ENCODE peak calls at places on chromosomes 6 and 20, in four cellular contexts. A is left lung, P is GM12865, T is choroid plexus epithelial cell. O is an unnamed sample.

GRCh38 chr6:134821914-134822862 is 127.7 kb downstream of the ALDH8A1 start:
- DNase-seq in P (no peak), A (no peak), T (peak; percentile 62), O (no peak)

GRCh38 chr6:53410508-53411258 is 61.9 kb upstream of the ELOVL5 start:
- DNase-seq in P (peak; percentile 66), T (peak; percentile 69), A (peak; percentile 74), O (peak; percentile 51)

GRCh38 chr20:35992713-35993335 is 24.4 kb downstream of the CNBD2 start:
- DNase-seq in T (peak; percentile 77), A (no peak), P (peak; percentile 69), O (peak; percentile 69)

GRCh38 chr20:3788685-3789155 is 2.2 kb upstream of the CENPB start:
- DNase-seq in P (no peak), A (no peak), T (no peak), O (no peak)

GRCh38 chr20:36578642-36579041 is 5.2 kb downstream of the TGIF2 start:
- DNase-seq in P (no peak), T (no peak), A (no peak), O (no peak)

GRCh38 chr6:161104966-161105365 is 113.4 kb downstream of the MAP3K4 start:
- DNase-seq in T (peak; percentile 57), P (no peak), A (no peak), O (peak; percentile 23)

GRCh38 chr20:38885357-38885756 is 40.9 kb upstream of the FAM83D start:
- DNase-seq in P (no peak), A (no peak), T (no peak), O (no peak)

GRCh38 chr20:58712116-58712822 is 19.7 kb downstream of the NPEPL1 start:
- DNase-seq in P (no peak), T (no peak), A (peak; percentile 67), O (no peak)

GRCh38 chr6:43807228-43808061 is 37.4 kb downstream of the VEGFA start:
- DNase-seq in T (no peak), A (no peak), P (no peak), O (peak; percentile 12)

GRCh38 chr6:139679516-139680179 is 305.2 kb upstream of the CITED2 start:
- DNase-seq in T (peak; percentile 84), A (no peak), P (no peak), O (peak; percentile 85)

GRCh38 chr20:32153156-32153665 is 43.7 kb downstream of the TM9SF4 start:
- DNase-seq in P (no peak), T (no peak), A (no peak), O (no peak)

GRCh38 chr6:73290435-73290834 is 27.4 kb upstream of the KHDC1 start:
- DNase-seq in P (no peak), A (no peak), T (no peak), O (peak; percentile 44)

GRCh38 chr6:17846762-17847161 is 140.0 kb upstream of the NUP153 start:
- DNase-seq in A (no peak), P (no peak), T (no peak), O (no peak)

GRCh38 chr20:56187791-56188190 is 60.7 kb upstream of the MC3R start:
- DNase-seq in A (no peak), T (no peak), P (no peak), O (no peak)

GRCh38 chr20:21513881-21514540 is at the start of gene NKX2-2:
- DNase-seq in A (peak; percentile 57), T (no peak), P (no peak), O (no peak)

GRCh38 chr6:18386302-18386976 is 711 bp upstream of the RNF144B start:
- DNase-seq in A (no peak), P (no peak), T (peak; percentile 23), O (peak; percentile 53)

GRCh38 chr20:35506872-35507638 is 22.4 kb downstream of the C20orf173 start:
- DNase-seq in T (peak; percentile 26), A (no peak), P (peak; percentile 11), O (no peak)

GRCh38 chr20:3213226-3213625 is 3.9 kb downstream of the ITPA start:
- DNase-seq in A (no peak), P (no peak), T (no peak), O (no peak)

GRCh38 chr6:130760006-130760405 is 67.2 kb upstream of the SMLR1 start:
- DNase-seq in P (peak; percentile 11), A (no peak), T (peak; percentile 71), O (peak; percentile 59)

GRCh38 chr6:151658091-151658490 is 149.4 kb upstream of the ESR1 start:
- DNase-seq in T (no peak), A (no peak), P (no peak), O (no peak)

GRCh38 chr20:34581341-34582189 is 23.0 kb downstream of the MAP1LC3A start:
- DNase-seq in A (no peak), T (peak; percentile 67), P (peak; percentile 67), O (peak; percentile 85)

GRCh38 chr20:40497781-40498691 is 191.0 kb downstream of the MAFB start:
- DNase-seq in A (peak; percentile 86), P (peak; percentile 5), T (no peak), O (peak; percentile 56)

GRCh38 chr20:38748863-38749153 is 548 bp downstream of the ACTR5 start:
- DNase-seq in P (peak; percentile 60), T (no peak), A (no peak), O (no peak)

GRCh38 chr6:99789767-99790166 is 183.1 kb downstream of the PRDM13 start:
- DNase-seq in T (no peak), A (no peak), P (peak; percentile 11), O (no peak)

GRCh38 chr6:99790679-99791078 is 184.0 kb downstream of the PRDM13 start:
- DNase-seq in T (peak; percentile 18), P (no peak), A (no peak), O (no peak)
- TF ChIP-seq CTCF in T (no peak), P (peak; percentile 2), A (no peak), O (peak; percentile 14)

GRCh38 chr6:42405025-42405424 is 46.7 kb downstream of the TRERF1 start:
- DNase-seq in A (no peak), T (peak; percentile 37), P (no peak), O (peak; percentile 60)

GRCh38 chr6:42406296-42407280 is 45.1 kb downstream of the TRERF1 start:
- DNase-seq in P (no peak), A (no peak), T (peak; percentile 37), O (peak; percentile 73)

GRCh38 chr6:42403415-42403814 is 48.3 kb downstream of the TRERF1 start:
- DNase-seq in T (peak; percentile 39), A (no peak), P (no peak), O (peak; percentile 25)

GRCh38 chr6:42403831-42404230 is 47.9 kb downstream of the TRERF1 start:
- DNase-seq in T (no peak), P (no peak), A (no peak), O (no peak)

DNA sequence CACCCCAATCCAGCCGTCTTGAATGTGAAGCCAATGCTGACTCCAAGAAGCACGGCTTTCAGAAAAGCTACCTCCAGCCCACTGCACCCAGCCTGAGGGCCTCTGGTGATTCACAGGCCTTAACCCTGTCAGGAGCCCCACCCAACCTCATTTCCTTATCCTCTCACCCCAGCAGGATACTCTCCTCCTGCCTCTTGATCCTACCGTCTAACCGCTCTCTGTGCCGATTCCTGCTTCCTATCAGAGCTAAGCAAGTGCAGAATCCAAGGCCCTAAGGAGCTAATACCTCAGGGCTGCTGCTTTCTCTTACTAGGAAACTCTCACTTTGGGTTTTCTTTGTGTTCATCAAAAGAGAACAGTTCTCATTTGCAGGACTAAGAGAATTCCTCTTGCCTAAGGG is 47.2 kb downstream of the TRERF1 start:
- DNase-seq in A (no peak), T (peak; percentile 63), P (no peak), O (peak; percentile 60)
- H3K4me3 ChIP-seq in A (no peak overlapping the region), T (no peak overlapping the region), P (no peak overlapping the region), O (no peak overlapping the region)

GRCh38 chr6:13413906-13414555 is 73.4 kb downstream of the GFOD1 start:
- DNase-seq in A (no peak), P (no peak), T (peak; percentile 30), O (no peak)
- TF ChIP-seq CTCF in A (no peak), P (no peak), T (no peak), O (no peak)

GRCh38 chr6:169654590-169655391 is 47.0 kb downstream of the WDR27 start:
- DNase-seq in T (peak; percentile 88), A (peak; percentile 70), P (peak; percentile 70), O (peak; percentile 76)
- H3K4me3 ChIP-seq in T (peak overlapping the region; percentile 62), A (no peak overlapping the region), P (peak overlapping the region; percentile 46), O (peak overlapping the region; percentile 65)

GRCh38 chr6:131946404-131946991 is 4.7 kb downstream of the CCN2 start:
- DNase-seq in T (peak; percentile 78), P (no peak), A (no peak), O (peak; percentile 77)
- TF ChIP-seq CTCF in T (no peak), P (no peak), A (no peak), O (no peak)

GRCh38 chr6:109516929-109517328 is 33.9 kb upstream of the ZBTB24 start:
- DNase-seq in T (no peak), P (no peak), A (no peak), O (no peak)

GRCh38 chr6:109514946-109515345 is 31.9 kb upstream of the ZBTB24 start:
- DNase-seq in P (no peak), T (peak; percentile 31), A (no peak), O (no peak)

GRCh38 chr6:109513571-109514071 is 30.6 kb upstream of the ZBTB24 start:
- DNase-seq in P (no peak), A (no peak), T (peak; percentile 80), O (peak; percentile 93)

GRCh38 chr6:109512271-109512817 is 29.3 kb upstream of the ZBTB24 start:
- DNase-seq in T (no peak), A (no peak), P (no peak), O (peak; percentile 55)

GRCh38 chr6:109515781-109516409 is 32.9 kb upstream of the ZBTB24 start:
- DNase-seq in P (no peak), A (no peak), T (peak; percentile 30), O (no peak)
- H3K4me3 ChIP-seq in P (no peak overlapping the region), A (peak overlapping the region; percentile 2), T (peak overlapping the region; percentile 38), O (no peak overlapping the region)

DNA sequence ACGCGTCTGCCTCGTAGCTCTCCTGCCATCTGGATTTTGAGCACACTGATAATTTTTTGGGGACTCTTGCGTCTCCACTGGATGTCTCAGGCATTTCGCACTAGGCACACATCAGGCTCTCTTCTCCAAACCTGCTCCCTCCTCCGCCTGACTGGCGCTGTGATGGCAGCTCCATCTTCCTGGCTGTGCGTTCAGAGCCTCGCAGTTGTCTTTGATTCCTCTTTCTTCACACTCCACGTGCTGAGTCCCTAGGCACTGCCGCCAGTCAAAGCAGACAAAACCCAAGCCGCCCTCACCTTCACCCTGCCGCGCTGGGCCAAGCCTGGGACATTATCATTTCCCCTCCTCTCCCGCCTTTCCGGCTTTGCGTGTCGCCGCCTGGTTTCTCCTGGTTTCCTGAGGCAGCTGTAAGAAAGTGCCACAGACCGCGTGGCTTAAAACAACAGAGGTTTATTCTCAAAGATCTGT is 778 bp downstream of the PSMG4 start:
- DNase-seq in P (peak; percentile 55), T (peak; percentile 47), A (no peak), O (peak; percentile 31)
- TF ChIP-seq CTCF in P (no peak), T (peak; percentile 22), A (no peak), O (no peak)

DNA sequence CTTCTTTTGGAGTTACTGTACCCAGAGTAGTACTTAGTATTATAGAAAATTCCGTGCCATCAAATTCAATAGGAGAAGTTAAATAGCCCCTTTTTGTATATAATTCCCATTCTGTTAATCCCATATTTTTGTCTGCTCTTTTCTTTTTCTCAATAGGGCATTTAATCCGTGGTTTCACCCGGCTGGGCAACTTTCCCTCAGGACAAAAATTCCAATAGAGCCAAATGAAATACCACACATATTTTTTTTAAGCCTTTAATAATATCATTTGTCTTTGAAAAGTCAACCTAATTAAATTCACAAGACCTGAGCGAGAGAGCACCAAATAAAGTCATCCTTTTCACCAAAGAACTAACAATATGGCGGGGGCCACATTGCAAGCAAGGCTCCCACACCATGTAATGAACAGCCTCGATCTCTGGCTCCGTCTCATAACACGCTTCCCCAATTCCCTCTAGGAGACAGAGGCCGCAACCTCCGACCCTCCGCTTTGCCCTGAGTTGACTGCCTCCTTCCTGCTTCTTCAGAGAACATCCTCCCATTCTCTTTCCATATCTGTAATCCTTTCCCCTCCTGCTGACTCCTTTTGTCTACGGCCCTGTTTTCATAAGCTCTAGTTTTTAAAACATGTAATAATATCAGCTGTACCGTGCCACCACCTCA is 13.6 kb downstream of the NHSL1 start:
- DNase-seq in P (no peak), A (no peak), T (no peak), O (no peak)
- H3K4me3 ChIP-seq in P (no peak overlapping the region), A (no peak overlapping the region), T (no peak overlapping the region), O (no peak overlapping the region)

O was measured in fibroblast of pulmonary artery.